ENCODE peak calls at places on chromosomes 7 and 10, in five cellular contexts. G is GM12878, C is A549, R is K562, M is HCT116. I is an unnamed sample.

GRCh38 chr10:79148452-79149344 is 79.9 kb downstream of the ZMIZ1 start:
- DNase-seq in G (no peak), C (peak; percentile 66), R (peak; percentile 78), M (no peak), I (peak; percentile 40)

GRCh38 chr7:40311307-40311706 is 176.5 kb downstream of the SUGCT start:
- DNase-seq in G (peak; percentile 23), C (no peak), R (no peak), M (no peak), I (no peak)

GRCh38 chr7:149284343-149284742 is 22.3 kb downstream of the ZNF783 start:
- DNase-seq in G (no peak), C (no peak), R (no peak), M (no peak), I (no peak)

GRCh38 chr7:20327047-20327446 is 3.7 kb upstream of the ITGB8 start:
- DNase-seq in G (no peak), C (no peak), R (no peak), M (no peak), I (peak; percentile 82)

GRCh38 chr10:110067960-110068770 is 60.4 kb downstream of the ADD3 start:
- DNase-seq in G (no peak), C (no peak), R (peak; percentile 68), M (no peak), I (no peak)

GRCh38 chr10:21174670-21175495 is 277.8 kb upstream of the NEBL start:
- DNase-seq in G (no peak), C (no peak), R (no peak), M (peak; percentile 48), I (no peak)

GRCh38 chr10:67114945-67115344 is 189.1 kb downstream of the LRRTM3 start:
- DNase-seq in G (no peak), C (peak; percentile 24), R (no peak), M (no peak), I (no peak)

GRCh38 chr10:3339531-3339950 is 167.0 kb upstream of the PITRM1 start:
- DNase-seq in G (no peak), C (no peak), R (no peak), M (no peak), I (peak; percentile 48)

GRCh38 chr7:73449422-73449821 is 15.8 kb downstream of the FZD9 start:
- DNase-seq in G (no peak), C (no peak), R (no peak), M (no peak), I (no peak)

GRCh38 chr10:14570800-14571199 is 203.9 kb downstream of the FAM107B start:
- DNase-seq in G (no peak), C (no peak), R (no peak), M (no peak), I (no peak)

GRCh38 chr7:12619461-12620069 is 49.0 kb downstream of the SCIN start:
- DNase-seq in G (no peak), C (no peak), R (no peak), M (no peak), I (no peak)

GRCh38 chr7:30678805-30679204 is 3.5 kb downstream of the CRHR2 start:
- DNase-seq in G (no peak), C (no peak), R (no peak), M (no peak), I (no peak)
- H3K27ac ChIP-seq in G (no peak overlapping the region), C (no peak overlapping the region), R (no peak overlapping the region), M (no peak overlapping the region), I (no peak overlapping the region)

GRCh38 chr10:100715445-100716385 is 29.7 kb upstream of the PAX2 start:
- DNase-seq in G (no peak), C (no peak), R (peak; percentile 20), M (no peak), I (no peak)

GRCh38 chr10:100714566-100714950 is 30.8 kb upstream of the PAX2 start:
- DNase-seq in G (no peak), C (no peak), R (no peak), M (no peak), I (no peak)

GRCh38 chr10:100715101-100715444 is 30.3 kb upstream of the PAX2 start:
- DNase-seq in G (no peak), C (no peak), R (no peak), M (no peak), I (no peak)

GRCh38 chr10:100713859-100714565 is 31.4 kb upstream of the PAX2 start:
- DNase-seq in G (no peak), C (no peak), R (no peak), M (no peak), I (no peak)

GRCh38 chr10:100713049-100713858 is 32.1 kb upstream of the PAX2 start:
- DNase-seq in G (no peak), C (no peak), R (peak; percentile 38), M (no peak), I (no peak)
- TF ChIP-seq CEBPB in G (no peak), C (no peak), R (no peak), M (no peak), I (no peak)

GRCh38 chr7:90621130-90621891 is 25.2 kb downstream of the CDK14 start:
- DNase-seq in G (no peak), C (no peak), R (no peak), M (no peak), I (no peak)
- H3K27ac ChIP-seq in G (no peak overlapping the region), C (no peak overlapping the region), R (no peak overlapping the region), M (no peak overlapping the region), I (no peak overlapping the region)

DNA sequence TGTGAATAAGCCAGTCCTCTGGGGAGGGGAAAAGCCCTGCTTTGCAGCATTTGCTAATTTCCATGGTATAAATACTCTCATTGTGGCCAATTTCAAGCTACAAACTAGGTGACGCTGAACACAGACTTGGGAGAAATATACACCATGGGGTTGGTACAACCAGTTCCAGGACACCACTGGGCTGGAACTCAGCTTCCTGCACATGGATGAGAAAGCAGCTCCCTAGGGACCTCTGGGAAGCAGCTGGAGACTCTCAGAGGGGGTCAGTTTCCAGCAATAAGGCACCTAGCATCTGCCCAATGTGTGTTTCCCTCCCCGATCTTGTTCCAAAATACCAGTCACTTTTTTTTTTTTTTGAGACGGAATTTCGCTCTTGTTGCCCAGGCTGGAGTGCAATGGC is 56.8 kb upstream of the WDR11 start:
- DNase-seq in G (no peak), C (no peak), R (no peak), M (no peak), I (no peak)
- TF ChIP-seq CEBPB in G (no peak), C (no peak), R (no peak), M (no peak), I (no peak)